ENCODE peak calls at places on chromosomes 3 and 15, in six cellular contexts. One of them, this sample, is unnamed.

GRCh38 chr3:175383813-175384212 is 524.7 kb downstream of the NAALADL2 start:
- DNase-seq in H9: no peak
- DNase-seq in amygdala: no peak
- DNase-seq in psoas muscle: no peak
- DNase-seq in T-helper 2 cell: no peak
- DNase-seq in naive thymus-derived CD8-positive, alpha-beta T cell: no peak
- DNase-seq in this sample: no peak

GRCh38 chr3:142999881-143000280 is 1.5 kb upstream of the U2SURP start:
- DNase-seq in H9: no peak
- DNase-seq in amygdala: no peak
- DNase-seq in psoas muscle: no peak
- DNase-seq in T-helper 2 cell: no peak
- DNase-seq in naive thymus-derived CD8-positive, alpha-beta T cell: no peak
- DNase-seq in this sample: no peak

GRCh38 chr3:158379517-158379916 is 191.5 kb upstream of the MLF1 start:
- DNase-seq in H9: no peak
- DNase-seq in amygdala: no peak
- DNase-seq in psoas muscle: no peak
- DNase-seq in T-helper 2 cell: no peak
- DNase-seq in naive thymus-derived CD8-positive, alpha-beta T cell: no peak
- DNase-seq in this sample: no peak

GRCh38 chr3:99638244-99638948 is at the start of gene COL8A1:
- DNase-seq in H9: peak
- DNase-seq in amygdala: peak
- DNase-seq in psoas muscle: peak
- DNase-seq in T-helper 2 cell: no peak
- DNase-seq in naive thymus-derived CD8-positive, alpha-beta T cell: no peak
- DNase-seq in this sample: no peak

GRCh38 chr3:102529452-102529851 is 94.6 kb downstream of the ZPLD1 start:
- DNase-seq in H9: peak
- DNase-seq in amygdala: no peak
- DNase-seq in psoas muscle: no peak
- DNase-seq in T-helper 2 cell: no peak
- DNase-seq in naive thymus-derived CD8-positive, alpha-beta T cell: no peak
- DNase-seq in this sample: no peak

GRCh38 chr15:65377105-65377975 is 462 bp downstream of the IGDCC3 start:
- DNase-seq in H9: peak
- DNase-seq in amygdala: peak
- DNase-seq in psoas muscle: no peak
- DNase-seq in T-helper 2 cell: no peak
- DNase-seq in naive thymus-derived CD8-positive, alpha-beta T cell: no peak
- DNase-seq in this sample: no peak

GRCh38 chr3:15292765-15293522 is 39.4 kb downstream of the SH3BP5 start:
- DNase-seq in H9: no peak
- DNase-seq in amygdala: peak
- DNase-seq in psoas muscle: peak
- DNase-seq in T-helper 2 cell: no peak
- DNase-seq in naive thymus-derived CD8-positive, alpha-beta T cell: no peak
- DNase-seq in this sample: no peak

GRCh38 chr15:74540135-74540760 is 772 bp upstream of the ARID3B start:
- DNase-seq in H9: no peak
- DNase-seq in amygdala: no peak
- DNase-seq in psoas muscle: no peak
- DNase-seq in T-helper 2 cell: no peak
- DNase-seq in naive thymus-derived CD8-positive, alpha-beta T cell: no peak
- DNase-seq in this sample: peak

GRCh38 chr3:177569823-177570657 is 372.8 kb upstream of the TBL1XR1 start:
- DNase-seq in H9: no peak
- DNase-seq in amygdala: no peak
- DNase-seq in psoas muscle: no peak
- DNase-seq in T-helper 2 cell: no peak
- DNase-seq in naive thymus-derived CD8-positive, alpha-beta T cell: no peak
- DNase-seq in this sample: no peak